ENCODE peak calls at places on chromosome 18, in nine cellular contexts. L, C, Z, B, T, G, W, P and Q are unnamed samples. For H3K36me3 and H3K4me1, the result is how much of the 10 kb centered on the place peaks cover.

GRCh38 chr18:75198046-75198445 is 10.9 kb downstream of the PTGR3 start:
- DNase-seq in L (no peak), C (no peak), Z (no peak), P (no peak), B (no peak), W (no peak), T (no peak), G (no peak), Q (no peak)

GRCh38 chr18:74530584-74530862 is 3.8 kb upstream of the CNDP1 start:
- DNase-seq in G (no peak), T (no peak), W (no peak), Z (no peak), P (no peak), B (no peak), L (no peak), C (no peak), Q (no peak)

GRCh38 chr18:22485808-22486244 is 68.1 kb upstream of the CTAGE1 start:
- DNase-seq in L (no peak), Z (no peak), G (no peak), W (no peak), T (no peak), B (no peak), C (no peak), P (peak), Q (no peak)

GRCh38 chr18:31684279-31685096 is at the start of gene B4GALT6:
- DNase-seq in P (peak), B (peak), W (peak), C (peak), T (peak), G (no peak), Z (peak), L (peak), Q (peak)

GRCh38 chr18:62437520-62438329 is 85.1 kb upstream of the ZCCHC2 start:
- DNase-seq in Z (no peak), T (peak), G (no peak), W (no peak), B (no peak), C (peak), L (no peak), P (no peak), Q (no peak)

GRCh38 chr18:2932247-2933181 is 80.4 kb downstream of the LPIN2 start:
- DNase-seq in G (no peak), B (peak), W (peak), Z (peak), C (no peak), P (peak), T (no peak), L (peak), Q (no peak)

GRCh38 chr18:12005542-12006487 is 24.5 kb downstream of the IMPA2 start:
- DNase-seq in C (no peak), B (no peak), P (no peak), G (no peak), Z (peak), W (no peak), T (peak), L (peak), Q (no peak)

GRCh38 chr18:36295880-36296301 is 1.6 kb upstream of the FHOD3 start:
- DNase-seq in T (no peak), G (no peak), P (no peak), C (no peak), L (no peak), B (no peak), W (no peak), Z (peak), Q (no peak)

GRCh38 chr18:55861266-55861665 is 273.3 kb upstream of the TCF4 start:
- DNase-seq in P (peak), Z (peak), L (peak), W (no peak), T (no peak), C (no peak), G (no peak), B (no peak), Q (no peak)

GRCh38 chr18:79765491-79766245 is 32.1 kb upstream of the KCNG2 start:
- DNase-seq in T (peak), B (no peak), G (no peak), C (peak), P (no peak), Z (no peak), L (no peak), W (no peak), Q (no peak)

GRCh38 chr18:25843791-25844190 is 246.6 kb downstream of the SS18 start:
- DNase-seq in B (no peak), W (no peak), P (no peak), G (no peak), L (no peak), Z (no peak), T (no peak), C (no peak), Q (no peak)

GRCh38 chr18:67508146-67508545 is 8.4 kb downstream of the DSEL start:
- DNase-seq in T (no peak), Z (no peak), W (no peak), P (no peak), G (no peak), C (no peak), L (no peak), B (no peak), Q (no peak)

GRCh38 chr18:6497543-6497942 is 82.8 kb upstream of the L3MBTL4 start:
- DNase-seq in G (no peak), W (no peak), L (no peak), Z (no peak), T (no peak), B (no peak), C (no peak), P (no peak), Q (no peak)

GRCh38 chr18:54551590-54551989 is 39.5 kb upstream of the DYNAP start:
- DNase-seq in W (no peak), L (no peak), C (no peak), B (no peak), G (no peak), Z (no peak), T (no peak), P (no peak), Q (no peak)

GRCh38 chr18:32389868-32390267 is 80.8 kb downstream of the GAREM1 start:
- DNase-seq in Z (peak), C (peak), P (no peak), L (no peak), B (no peak), W (no peak), T (no peak), G (no peak), Q (no peak)

GRCh38 chr18:23718243-23718720 is 29.0 kb downstream of the LAMA3 start:
- DNase-seq in C (no peak), W (no peak), L (no peak), G (no peak), P (peak), T (no peak), Z (no peak), B (no peak), Q (no peak)

GRCh38 chr18:79533146-79533545 is 137.4 kb downstream of the NFATC1 start:
- DNase-seq in P (no peak), G (no peak), W (no peak), B (no peak), L (no peak), C (peak), T (peak), Z (no peak), Q (no peak)

GRCh38 chr18:29962579-29962978 is 1080.0 kb downstream of the DSC3 start:
- DNase-seq in L (peak), P (no peak), T (no peak), B (no peak), W (no peak), G (no peak), Z (no peak), C (no peak), Q (no peak)

GRCh38 chr18:78977627-78978271 is 1.9 kb upstream of the SALL3 start:
- DNase-seq in G (no peak), T (no peak), P (peak), B (no peak), C (no peak), Z (no peak), L (no peak), W (no peak), Q (no peak)

GRCh38 chr18:63953811-63954210 is 4.7 kb downstream of the HMSD start:
- DNase-seq in T (no peak), G (no peak), L (no peak), W (no peak), B (no peak), P (no peak), C (no peak), Z (peak), Q (no peak)
- H3K36me3 ChIP-seq in T (under half), G (under half), L (under half), W (under half), B (under half), P (under half), C (under half), Z (under half), Q (under half)

DNA sequence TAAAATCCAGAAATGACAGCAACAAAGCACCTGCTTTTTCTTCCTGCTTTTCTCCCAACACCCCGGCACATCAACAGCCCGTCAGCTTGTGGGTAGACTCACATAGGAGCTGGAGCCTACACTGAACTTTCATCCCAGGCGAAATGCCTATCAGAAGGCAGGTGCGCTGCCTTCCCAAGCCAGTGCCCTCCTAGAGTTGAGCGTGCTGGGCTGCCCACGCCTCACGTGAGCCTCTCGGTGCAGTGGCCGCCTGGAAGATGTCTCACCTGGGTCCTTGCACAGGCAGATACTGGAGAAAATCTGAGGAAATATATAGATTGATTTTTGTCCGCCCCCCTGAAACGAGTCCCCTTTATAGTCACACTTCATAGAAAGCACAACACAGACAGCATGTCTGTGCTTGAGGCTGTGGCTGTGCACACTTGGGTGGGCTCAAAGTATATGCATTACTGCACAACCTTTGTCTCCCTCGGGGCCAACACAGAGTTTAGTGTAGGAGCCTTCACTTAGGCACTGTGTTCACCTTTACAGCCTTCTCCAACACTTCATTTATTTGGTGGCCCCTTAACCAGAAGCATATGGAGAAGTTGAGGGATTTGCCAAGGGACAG is 112.5 kb downstream of the SMAD7 start:
- DNase-seq in G (no peak), Z (no peak), B (no peak), L (no peak), W (no peak), T (no peak), P (no peak), C (peak), Q (no peak)
- H3K4me1 ChIP-seq in G (half or more), Z (under half), B (under half), L (half or more), W (half or more), T (under half), P (half or more), C (half or more), Q (under half)

DNA sequence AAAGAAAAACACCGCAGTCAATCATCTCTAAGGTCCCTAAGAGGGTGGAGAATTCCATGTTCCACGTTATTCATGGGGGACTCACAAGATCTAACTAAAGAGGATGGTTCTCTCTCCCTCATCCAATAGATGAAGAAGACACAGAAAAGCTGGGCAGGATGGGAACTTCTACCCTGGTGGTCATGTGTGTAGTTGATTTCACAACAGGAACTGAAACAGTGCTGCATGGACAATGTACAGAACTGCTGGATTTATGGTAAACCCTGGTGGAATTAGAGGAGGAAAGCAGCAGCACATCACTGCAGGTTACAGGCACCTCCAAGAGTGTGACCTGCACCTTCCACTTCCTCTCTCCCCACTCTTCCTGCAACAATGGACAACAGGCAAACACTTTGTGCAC is 31.4 kb downstream of the FECH start:
- DNase-seq in W (no peak), C (no peak), B (no peak), L (no peak), P (no peak), T (no peak), G (no peak), Z (no peak), Q (no peak)
- H3K36me3 ChIP-seq in W (under half), C (half or more), B (under half), L (under half), P (half or more), T (under half), G (half or more), Z (under half), Q (under half)

DNA sequence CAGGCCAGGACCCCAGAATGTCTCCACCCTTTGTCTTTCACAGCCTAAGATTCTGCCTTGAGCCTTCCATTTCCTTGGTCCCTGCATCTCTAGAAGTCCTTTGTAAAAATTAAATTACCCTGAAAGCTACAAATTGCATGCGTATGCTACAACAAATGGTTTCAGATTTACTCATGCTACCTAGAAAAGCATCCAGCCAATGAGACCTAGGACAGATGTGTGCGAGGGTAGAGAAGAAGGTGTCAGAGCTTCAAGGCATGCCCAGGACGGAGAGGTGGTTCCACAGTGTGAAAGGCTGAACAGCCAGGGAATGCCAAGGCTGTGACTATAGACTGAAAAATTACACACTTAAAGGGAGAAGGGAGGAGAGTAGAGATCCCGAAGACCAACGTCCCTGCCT is 40.2 kb downstream of the CCBE1 start:
- DNase-seq in B (no peak), T (no peak), P (no peak), W (no peak), G (no peak), Z (no peak), C (no peak), L (no peak), Q (no peak)
- H3K4me1 ChIP-seq in B (under half), T (under half), P (under half), W (under half), G (under half), Z (under half), C (under half), L (under half), Q (under half)

DNA sequence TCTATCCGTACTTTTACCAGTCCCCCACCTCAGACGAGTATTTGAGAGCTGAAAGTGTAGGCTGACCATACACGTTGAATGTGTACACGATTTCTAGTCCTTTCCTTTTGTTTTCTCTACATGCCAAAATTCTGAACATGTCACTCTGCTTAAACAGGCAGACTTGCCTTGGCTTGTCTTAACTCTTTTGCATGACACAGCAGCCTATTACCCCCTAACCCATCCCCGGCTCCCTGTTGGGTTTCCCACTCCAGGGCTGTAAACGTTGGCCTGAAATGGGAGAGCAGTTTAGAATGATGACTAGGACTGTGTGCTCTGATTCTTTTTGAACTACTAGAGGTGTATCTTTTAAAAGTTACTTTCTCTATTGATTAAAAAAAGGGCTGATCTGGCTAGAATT is 19.1 kb downstream of the MTCL1 start:
- DNase-seq in Z (no peak), C (no peak), P (no peak), W (no peak), L (no peak), T (no peak), G (no peak), B (no peak), Q (no peak)
- H3K36me3 ChIP-seq in Z (under half), C (under half), P (half or more), W (under half), L (under half), T (under half), G (under half), B (under half), Q (under half)

GRCh38 chr18:572499-573289 is 7.5 kb upstream of the CETN1 start:
- DNase-seq in L (peak), P (no peak), T (no peak), B (no peak), W (no peak), C (no peak), Z (no peak), G (no peak), Q (no peak)

GRCh38 chr18:576924-577323 is 3.3 kb upstream of the CETN1 start:
- DNase-seq in L (no peak), W (no peak), T (no peak), Z (no peak), B (no peak), G (no peak), P (no peak), C (no peak), Q (no peak)

GRCh38 chr18:570256-570655 is 9.9 kb upstream of the CETN1 start:
- DNase-seq in T (no peak), C (no peak), L (no peak), P (no peak), B (no peak), G (no peak), Z (no peak), W (no peak), Q (no peak)

GRCh38 chr18:574456-575228 is 5.5 kb upstream of the CETN1 start:
- DNase-seq in Z (no peak), T (no peak), G (no peak), C (no peak), W (no peak), P (no peak), B (no peak), L (no peak), Q (no peak)

GRCh38 chr18:573385-573784 is 6.8 kb upstream of the CETN1 start:
- DNase-seq in T (no peak), L (no peak), G (no peak), P (no peak), B (no peak), Z (no peak), C (no peak), W (no peak), Q (no peak)
- H3K4me1 ChIP-seq in T (under half), L (under half), G (under half), P (under half), B (under half), Z (under half), C (under half), W (under half), Q (under half)

DNA sequence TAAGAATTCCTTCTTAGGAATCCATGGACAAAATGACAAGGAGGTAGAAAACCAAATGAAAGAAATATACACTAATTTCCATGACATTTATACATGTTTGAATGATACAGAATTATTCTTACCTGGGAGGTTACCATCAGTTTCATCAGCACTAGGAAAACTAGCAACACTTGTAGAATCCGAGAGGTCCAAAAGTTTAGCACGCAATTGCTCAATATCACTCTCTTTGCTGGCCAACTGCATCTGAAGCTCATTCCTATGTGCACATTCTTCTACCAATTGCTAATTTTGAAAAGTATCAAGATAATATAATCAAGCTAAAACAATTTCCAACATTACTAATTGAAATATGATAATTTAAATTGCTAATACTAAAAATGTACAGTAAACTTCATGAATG is 144.8 kb downstream of the ROCK1 start:
- DNase-seq in G (no peak), Z (no peak), P (no peak), W (no peak), T (no peak), L (no peak), C (no peak), B (no peak), Q (no peak)
- H3K36me3 ChIP-seq in G (under half), Z (under half), P (half or more), W (under half), T (under half), L (under half), C (half or more), B (under half), Q (under half)

DNA sequence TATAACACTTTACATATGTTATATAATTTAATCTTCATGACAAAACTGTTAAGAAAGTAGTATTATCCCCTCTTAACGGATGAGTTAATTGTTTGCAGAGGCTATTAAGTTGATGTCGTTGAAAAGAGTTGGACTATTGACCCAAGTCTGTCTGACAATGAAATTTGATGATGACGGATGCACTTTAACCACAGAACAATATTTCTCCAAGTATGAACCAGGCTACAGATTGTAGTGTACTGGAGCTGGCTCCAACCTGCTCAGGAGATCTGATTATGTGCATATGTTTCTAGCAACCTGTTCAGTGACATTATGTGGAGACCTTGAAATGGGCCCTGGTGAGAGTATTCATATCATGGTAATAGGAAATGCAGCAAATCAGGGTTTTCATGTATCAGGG is 174.1 kb downstream of the CDH7 start:
- DNase-seq in L (no peak), G (no peak), T (no peak), C (no peak), P (no peak), W (no peak), Z (no peak), B (no peak), Q (no peak)
- H3K4me1 ChIP-seq in L (under half), G (under half), T (under half), C (under half), P (under half), W (under half), Z (under half), B (under half), Q (under half)